ENCODE peak calls at places on chromosome 6, in eight cellular contexts. L, Q, W, C, V, T, O and Z are unnamed samples.

GRCh38 chr6:154830771-154831170 is 97.6 kb downstream of the SCAF8 start:
- DNase-seq in V (no peak), O (no peak), Q (no peak), T (no peak), W (no peak), C (peak; percentile 89), L (no peak), Z (no peak)

GRCh38 chr6:158610319-158610968 is 34.1 kb downstream of the DYNLT1 start:
- DNase-seq in V (no peak), O (no peak), Q (no peak), L (no peak), T (no peak), C (no peak), W (no peak), Z (no peak)

GRCh38 chr6:119881416-119881815 is 531.9 kb upstream of the MAN1A1 start:
- DNase-seq in L (no peak), V (no peak), O (no peak), T (no peak), Q (no peak), C (no peak), W (no peak), Z (no peak)

GRCh38 chr6:35489066-35489465 is 7.8 kb downstream of the TEAD3 start:
- DNase-seq in Q (no peak), T (no peak), O (no peak), L (no peak), V (no peak), C (no peak), W (no peak), Z (no peak)

GRCh38 chr6:3328796-3329195 is 70.0 kb downstream of the PSMG4 start:
- DNase-seq in C (no peak), W (no peak), Q (no peak), L (no peak), V (no peak), T (no peak), O (no peak), Z (no peak)

GRCh38 chr6:46014511-46015118 is 1.0 kb downstream of the CLIC5 start:
- DNase-seq in L (peak; percentile 73), V (no peak), T (peak; percentile 25), W (no peak), C (no peak), O (no peak), Q (peak; percentile 33), Z (peak; percentile 48)

GRCh38 chr6:150907385-150907784 is 41.9 kb downstream of the MTHFD1L start:
- DNase-seq in V (no peak), T (no peak), O (no peak), W (no peak), L (no peak), C (no peak), Q (no peak), Z (no peak)

GRCh38 chr6:39731565-39731964 is 6.4 kb upstream of the KIF6 start:
- DNase-seq in Q (no peak), L (no peak), V (no peak), T (no peak), O (no peak), W (no peak), C (peak; percentile 51), Z (no peak)

GRCh38 chr6:101396552-101397173 is 3.2 kb downstream of the GRIK2 start:
- DNase-seq in V (peak; percentile 59), Q (no peak), W (no peak), T (no peak), O (peak; percentile 77), L (no peak), C (peak; percentile 75), Z (peak; percentile 74)

GRCh38 chr6:10682319-10682988 is 12.0 kb downstream of the C6orf52 start:
- DNase-seq in O (no peak), V (no peak), L (no peak), T (no peak), W (no peak), Q (no peak), C (no peak), Z (peak; percentile 18)

GRCh38 chr6:109411034-109411433 is 28.8 kb upstream of the CD164 start:
- DNase-seq in T (no peak), L (no peak), W (no peak), O (peak; percentile 22), V (no peak), Q (no peak), C (no peak), Z (no peak)

GRCh38 chr6:121794630-121795029 is 359.2 kb downstream of the GJA1 start:
- DNase-seq in V (no peak), L (no peak), Q (no peak), C (no peak), T (no peak), W (peak; percentile 85), O (peak; percentile 74), Z (no peak)

GRCh38 chr6:75349262-75349984 is 64.8 kb upstream of the TMEM30A start:
- DNase-seq in V (no peak), O (no peak), L (no peak), W (no peak), T (no peak), Q (no peak), C (peak; percentile 40), Z (peak; percentile 44)

GRCh38 chr6:112979830-112980229 is 632.7 kb downstream of the RFPL4B start:
- DNase-seq in O (peak; percentile 39), Q (no peak), L (no peak), T (no peak), V (no peak), C (peak; percentile 60), W (no peak), Z (no peak)

GRCh38 chr6:13531956-13532355 is 42.4 kb upstream of the SIRT5 start:
- DNase-seq in O (no peak), T (no peak), L (no peak), W (no peak), C (peak; percentile 6), Q (no peak), V (no peak), Z (no peak)

GRCh38 chr6:133051264-133051663 is 189.9 kb upstream of the EYA4 start:
- DNase-seq in O (no peak), V (no peak), W (no peak), T (no peak), Q (no peak), L (no peak), C (no peak), Z (no peak)

GRCh38 chr6:137975058-137975940 is 108.2 kb downstream of the TNFAIP3 start:
- DNase-seq in O (peak; percentile 54), L (no peak), Q (no peak), T (peak; percentile 77), V (no peak), C (peak; percentile 12), W (no peak), Z (no peak)

GRCh38 chr6:43509142-43509983 is 783 bp downstream of the LRRC73 start:
- DNase-seq in W (no peak), O (no peak), T (no peak), V (no peak), L (no peak), Q (no peak), C (no peak), Z (no peak)

GRCh38 chr6:43506667-43507471 is 3.3 kb downstream of the LRRC73 start:
- DNase-seq in Q (peak; percentile 65), W (peak; percentile 71), O (peak; percentile 89), V (peak; percentile 84), L (no peak), C (peak; percentile 83), T (peak; percentile 68), Z (peak; percentile 70)

GRCh38 chr6:43509984-43510826 is at the start of gene LRRC73:
- DNase-seq in Q (peak; percentile 76), T (peak; percentile 77), W (no peak), O (peak; percentile 79), L (peak; percentile 95), V (peak; percentile 91), C (peak; percentile 77), Z (peak; percentile 89)

GRCh38 chr6:43510827-43511163 is 649 bp upstream of the LRRC73 start:
- DNase-seq in T (no peak), Q (no peak), W (no peak), V (peak; percentile 73), C (no peak), L (no peak), O (no peak), Z (no peak)

DNA sequence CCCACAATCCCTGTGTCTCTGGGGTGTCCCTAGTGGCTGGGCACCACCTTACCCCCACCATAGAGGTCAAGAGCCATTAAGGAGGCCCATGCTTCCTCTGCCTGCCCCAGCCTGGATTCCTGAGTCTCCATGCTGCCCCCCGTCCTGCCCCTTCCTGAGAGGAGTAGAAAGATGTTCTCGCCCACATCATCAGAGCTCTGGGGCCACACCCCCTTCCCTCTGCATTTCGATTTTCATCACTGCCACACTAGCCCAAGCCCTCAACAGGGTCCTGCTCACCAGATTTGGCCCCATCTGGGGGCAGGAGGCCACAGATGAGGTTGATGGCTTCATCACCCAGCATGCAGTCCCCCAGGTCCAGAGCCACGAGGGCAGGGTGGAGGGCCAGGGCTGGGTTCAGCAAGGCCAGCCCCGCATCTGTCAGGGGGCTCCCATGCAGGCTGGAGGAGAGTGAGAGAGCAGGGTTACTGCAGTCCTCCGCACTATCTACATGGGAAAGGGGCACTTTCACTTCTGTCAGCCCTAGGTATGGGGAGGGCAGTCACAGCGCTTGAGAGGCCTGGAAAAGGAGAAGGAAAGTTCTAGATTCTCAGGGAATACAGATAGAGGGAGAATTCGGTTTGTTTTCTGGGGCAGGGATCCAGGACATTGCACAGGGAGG is 1.5 kb downstream of the LRRC73 start:
- DNase-seq in T (no peak), C (no peak), Q (no peak), O (no peak), V (no peak), W (no peak), L (no peak), Z (no peak)
- H3K4me3 ChIP-seq in T (no peak overlapping the region), C (peak overlapping the region; percentile 78), Q (peak overlapping the region; percentile 74), O (no peak overlapping the region), V (no peak overlapping the region), W (no peak overlapping the region), L (no peak overlapping the region), Z (no peak overlapping the region)

GRCh38 chr6:90468080-90468479 is 118.8 kb downstream of the MAP3K7 start:
- DNase-seq in W (no peak), Q (no peak), L (no peak), O (peak; percentile 65), V (no peak), C (no peak), T (no peak), Z (no peak)
- H3K9me3 ChIP-seq in W (no peaks in the 10 kb centered on the region), Q (no peaks in the 10 kb centered on the region), L (no peaks in the 10 kb centered on the region), O (no peaks in the 10 kb centered on the region), V (no peaks in the 10 kb centered on the region), C (no peaks in the 10 kb centered on the region), T (no peaks in the 10 kb centered on the region), Z (no peaks in the 10 kb centered on the region)

GRCh38 chr6:33416386-33417126 is 1.4 kb downstream of the CUTA start:
- DNase-seq in W (no peak), O (no peak), T (no peak), Q (no peak), C (no peak), V (no peak), L (no peak), Z (no peak)
- H3K4me3 ChIP-seq in W (peak overlapping the region; percentile 86), O (peak overlapping the region; percentile 81), T (peak overlapping the region; percentile 94), Q (peak overlapping the region; percentile 61), C (peak overlapping the region; percentile 61), V (peak overlapping the region; percentile 71), L (no peak overlapping the region), Z (peak overlapping the region; percentile 68)

DNA sequence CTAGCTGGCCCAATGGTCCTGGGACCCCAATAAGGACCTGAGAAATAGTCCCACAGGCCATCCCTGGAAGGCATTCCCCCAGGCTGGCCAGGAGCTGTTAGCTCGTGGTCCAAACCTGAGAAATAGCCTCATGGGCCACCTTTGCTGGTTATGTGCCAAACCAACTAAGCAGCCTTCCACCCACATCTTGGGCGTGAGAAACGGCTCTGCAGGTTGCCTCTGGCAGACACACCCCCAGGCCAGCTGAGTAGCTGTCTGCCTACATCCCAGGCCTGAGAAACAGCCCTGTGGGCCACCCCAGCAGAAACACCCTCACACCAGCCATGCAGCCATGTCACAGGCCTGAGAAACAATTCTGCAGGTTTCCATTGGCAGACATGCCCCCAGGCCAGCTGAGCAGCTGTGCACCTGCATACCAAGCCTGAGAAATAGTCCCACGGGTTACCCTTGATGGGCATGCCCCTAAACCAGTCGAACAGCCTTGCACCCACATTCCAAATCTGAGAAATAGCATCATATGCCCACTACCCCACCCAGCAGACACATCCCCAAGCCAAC is 567.8 kb upstream of the ID4 start:
- DNase-seq in V (no peak), L (no peak), W (no peak), C (no peak), Q (no peak), O (peak; percentile 63), T (no peak), Z (no peak)
- H3K9me3 ChIP-seq in V (no peaks in the 10 kb centered on the region), L (no peaks in the 10 kb centered on the region), W (no peaks in the 10 kb centered on the region), C (no peaks in the 10 kb centered on the region), Q (no peaks in the 10 kb centered on the region), O (no peaks in the 10 kb centered on the region), T (no peaks in the 10 kb centered on the region), Z (no peaks in the 10 kb centered on the region)